ENCODE peak calls at places on chromosomes 7 and 10, in nine cellular contexts. One of them, this sample, is unnamed.

GRCh38 chr10:22615819-22616499 is 98.4 kb downstream of the PIP4K2A start:
- DNase-seq in tibial artery: peak; percentile 50
- DNase-seq in aorta: no peak
- DNase-seq in GM23338: no peak
- DNase-seq in GM23248: no peak
- DNase-seq in heart left ventricle: peak; percentile 55
- DNase-seq in sigmoid colon: peak; percentile 73
- DNase-seq in psoas muscle: no peak
- DNase-seq in right lobe of liver: no peak
- DNase-seq in this sample: peak; percentile 70

GRCh38 chr10:86370006-86370585 is 3.5 kb upstream of the GRID1 start:
- DNase-seq in tibial artery: peak; percentile 10
- DNase-seq in GM23338: no peak
- DNase-seq in aorta: peak; percentile 22
- DNase-seq in heart left ventricle: no peak
- DNase-seq in right lobe of liver: peak; percentile 20
- DNase-seq in psoas muscle: no peak
- DNase-seq in GM23248: no peak
- DNase-seq in sigmoid colon: peak; percentile 22
- DNase-seq in this sample: no peak

GRCh38 chr7:80831996-80832395 is 86.9 kb downstream of the SEMA3C start:
- DNase-seq in sigmoid colon: no peak
- DNase-seq in right lobe of liver: no peak
- DNase-seq in GM23338: no peak
- DNase-seq in tibial artery: no peak
- DNase-seq in aorta: no peak
- DNase-seq in GM23248: peak; percentile 69
- DNase-seq in heart left ventricle: no peak
- DNase-seq in psoas muscle: no peak
- DNase-seq in this sample: no peak

GRCh38 chr10:28592953-28593352 is 60.0 kb downstream of the WAC start:
- DNase-seq in heart left ventricle: no peak
- DNase-seq in right lobe of liver: no peak
- DNase-seq in sigmoid colon: no peak
- DNase-seq in GM23248: peak; percentile 85
- DNase-seq in psoas muscle: no peak
- DNase-seq in aorta: no peak
- DNase-seq in tibial artery: no peak
- DNase-seq in GM23338: no peak
- DNase-seq in this sample: no peak

GRCh38 chr7:75914655-75915415 is at the start of gene POR:
- DNase-seq in aorta: peak; percentile 99
- DNase-seq in heart left ventricle: peak; percentile 95
- DNase-seq in GM23338: peak; percentile 92
- DNase-seq in right lobe of liver: peak; percentile 98
- DNase-seq in sigmoid colon: peak; percentile 97
- DNase-seq in GM23248: peak; percentile 94
- DNase-seq in psoas muscle: peak; percentile 97
- DNase-seq in tibial artery: peak; percentile 92
- DNase-seq in this sample: peak; percentile 94

GRCh38 chr10:115092258-115092554 is 959 bp upstream of the ATRNL1 start:
- DNase-seq in right lobe of liver: no peak
- DNase-seq in aorta: no peak
- DNase-seq in sigmoid colon: no peak
- DNase-seq in GM23338: no peak
- DNase-seq in GM23248: peak; percentile 26
- DNase-seq in heart left ventricle: no peak
- DNase-seq in psoas muscle: no peak
- DNase-seq in tibial artery: no peak
- DNase-seq in this sample: no peak

GRCh38 chr7:42144253-42145002 is 92.6 kb downstream of the GLI3 start:
- DNase-seq in sigmoid colon: no peak
- DNase-seq in tibial artery: no peak
- DNase-seq in heart left ventricle: no peak
- DNase-seq in GM23338: no peak
- DNase-seq in right lobe of liver: no peak
- DNase-seq in psoas muscle: no peak
- DNase-seq in GM23248: peak; percentile 63
- DNase-seq in aorta: no peak
- DNase-seq in this sample: no peak

GRCh38 chr7:130996841-130997231 is 262.8 kb upstream of the KLF14 start:
- DNase-seq in aorta: no peak
- DNase-seq in right lobe of liver: no peak
- DNase-seq in psoas muscle: no peak
- DNase-seq in GM23338: no peak
- DNase-seq in GM23248: peak; percentile 52
- DNase-seq in sigmoid colon: no peak
- DNase-seq in tibial artery: no peak
- DNase-seq in heart left ventricle: no peak
- DNase-seq in this sample: peak; percentile 67

GRCh38 chr10:17747883-17748550 is 4.0 kb upstream of the TMEM236 start:
- DNase-seq in sigmoid colon: no peak
- DNase-seq in GM23248: peak; percentile 57
- DNase-seq in tibial artery: no peak
- DNase-seq in GM23338: no peak
- DNase-seq in psoas muscle: no peak
- DNase-seq in aorta: no peak
- DNase-seq in right lobe of liver: no peak
- DNase-seq in heart left ventricle: no peak
- DNase-seq in this sample: no peak

GRCh38 chr7:109842386-109842785 is 1248.5 kb upstream of the LRRN3 start:
- DNase-seq in sigmoid colon: no peak
- DNase-seq in psoas muscle: no peak
- DNase-seq in aorta: no peak
- DNase-seq in GM23248: no peak
- DNase-seq in heart left ventricle: no peak
- DNase-seq in right lobe of liver: no peak
- DNase-seq in GM23338: no peak
- DNase-seq in tibial artery: no peak
- DNase-seq in this sample: no peak

GRCh38 chr10:44880090-44880715 is 30.9 kb upstream of the TMEM72 start:
- DNase-seq in heart left ventricle: no peak
- DNase-seq in psoas muscle: no peak
- DNase-seq in aorta: no peak
- DNase-seq in tibial artery: no peak
- DNase-seq in sigmoid colon: no peak
- DNase-seq in right lobe of liver: no peak
- DNase-seq in GM23248: no peak
- DNase-seq in GM23338: no peak
- DNase-seq in this sample: no peak

GRCh38 chr7:108093903-108094302 is 36.3 kb downstream of the LAMB4 start:
- DNase-seq in aorta: no peak
- DNase-seq in right lobe of liver: no peak
- DNase-seq in psoas muscle: no peak
- DNase-seq in GM23248: peak; percentile 56
- DNase-seq in GM23338: no peak
- DNase-seq in heart left ventricle: peak; percentile 41
- DNase-seq in tibial artery: no peak
- DNase-seq in sigmoid colon: peak; percentile 66
- DNase-seq in this sample: no peak

GRCh38 chr10:85319150-85319549 is 990.8 kb downstream of the CCSER2 start:
- DNase-seq in GM23338: no peak
- DNase-seq in right lobe of liver: no peak
- DNase-seq in GM23248: no peak
- DNase-seq in heart left ventricle: no peak
- DNase-seq in sigmoid colon: no peak
- DNase-seq in tibial artery: no peak
- DNase-seq in aorta: no peak
- DNase-seq in psoas muscle: no peak
- DNase-seq in this sample: no peak

GRCh38 chr7:47332213-47332612 is 249.7 kb downstream of the TNS3 start:
- DNase-seq in sigmoid colon: no peak
- DNase-seq in psoas muscle: no peak
- DNase-seq in tibial artery: no peak
- DNase-seq in GM23338: peak; percentile 60
- DNase-seq in GM23248: no peak
- DNase-seq in aorta: peak; percentile 48
- DNase-seq in right lobe of liver: no peak
- DNase-seq in heart left ventricle: no peak
- DNase-seq in this sample: no peak

GRCh38 chr10:101694674-101695403 is at the start of gene FBXW4:
- DNase-seq in GM23248: peak; percentile 72
- DNase-seq in GM23338: peak; percentile 85
- DNase-seq in heart left ventricle: peak; percentile 67
- DNase-seq in tibial artery: peak; percentile 33
- DNase-seq in psoas muscle: peak; percentile 75
- DNase-seq in right lobe of liver: peak; percentile 70
- DNase-seq in sigmoid colon: peak; percentile 71
- DNase-seq in aorta: peak; percentile 86
- DNase-seq in this sample: peak; percentile 70

GRCh38 chr10:7409732-7410168 is 1.1 kb downstream of the SFMBT2 start:
- DNase-seq in right lobe of liver: no peak
- DNase-seq in GM23248: peak; percentile 21
- DNase-seq in aorta: no peak
- DNase-seq in tibial artery: no peak
- DNase-seq in GM23338: no peak
- DNase-seq in sigmoid colon: no peak
- DNase-seq in heart left ventricle: no peak
- DNase-seq in psoas muscle: no peak
- DNase-seq in this sample: no peak

GRCh38 chr7:57256637-57257375 is 124.6 kb upstream of the ZNF479 start:
- DNase-seq in aorta: no peak
- DNase-seq in sigmoid colon: no peak
- DNase-seq in GM23248: no peak
- DNase-seq in tibial artery: no peak
- DNase-seq in GM23338: no peak
- DNase-seq in right lobe of liver: no peak
- DNase-seq in psoas muscle: no peak
- DNase-seq in heart left ventricle: no peak
- DNase-seq in this sample: peak; percentile 74

GRCh38 chr10:15472008-15472407 is 100.9 kb upstream of the FAM171A1 start:
- DNase-seq in heart left ventricle: no peak
- DNase-seq in sigmoid colon: no peak
- DNase-seq in tibial artery: no peak
- DNase-seq in right lobe of liver: no peak
- DNase-seq in aorta: no peak
- DNase-seq in psoas muscle: no peak
- DNase-seq in GM23338: no peak
- DNase-seq in GM23248: peak; percentile 15
- DNase-seq in this sample: no peak

DNA sequence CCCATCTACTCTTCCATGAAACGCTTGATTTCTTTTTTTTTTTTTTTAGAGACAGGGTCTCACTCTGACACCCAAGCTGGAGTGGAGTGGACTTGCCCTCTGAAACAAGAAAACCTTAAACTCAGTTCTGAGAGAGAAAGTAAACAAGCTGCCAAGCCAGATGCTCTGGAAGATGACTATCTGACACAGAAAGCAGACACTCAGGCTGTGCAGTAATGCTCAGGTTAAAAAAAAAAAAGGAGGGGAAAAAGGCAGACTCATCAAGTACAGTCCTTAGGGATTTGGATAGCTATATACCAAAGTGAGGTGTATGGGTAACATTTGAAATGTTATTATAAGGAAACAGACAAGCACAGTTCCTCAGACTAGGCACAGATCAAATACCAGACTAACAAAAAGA is 80.5 kb downstream of the IDE start:
- DNase-seq in psoas muscle: no peak
- DNase-seq in GM23248: no peak
- DNase-seq in heart left ventricle: no peak
- DNase-seq in GM23338: no peak
- DNase-seq in right lobe of liver: no peak
- DNase-seq in sigmoid colon: no peak
- DNase-seq in tibial artery: no peak
- DNase-seq in aorta: no peak
- DNase-seq in this sample: no peak
- H3K27ac ChIP-seq in psoas muscle: no peak overlapping the region
- H3K27ac ChIP-seq in GM23248: no peak overlapping the region
- H3K27ac ChIP-seq in heart left ventricle: no peak overlapping the region
- H3K27ac ChIP-seq in GM23338: no peak overlapping the region
- H3K27ac ChIP-seq in right lobe of liver: no peak overlapping the region
- H3K27ac ChIP-seq in sigmoid colon: no peak overlapping the region
- H3K27ac ChIP-seq in tibial artery: no peak overlapping the region
- H3K27ac ChIP-seq in aorta: no peak overlapping the region
- H3K27ac ChIP-seq in this sample: no peak overlapping the region

GRCh38 chr10:128274938-128275337 is 148.7 kb upstream of the MKI67 start:
- DNase-seq in heart left ventricle: peak; percentile 45
- DNase-seq in sigmoid colon: no peak
- DNase-seq in GM23248: peak; percentile 79
- DNase-seq in aorta: no peak
- DNase-seq in tibial artery: peak; percentile 65
- DNase-seq in right lobe of liver: no peak
- DNase-seq in psoas muscle: peak; percentile 70
- DNase-seq in GM23338: no peak
- DNase-seq in this sample: no peak

GRCh38 chr10:128277267-128277666 is 151.0 kb upstream of the MKI67 start:
- DNase-seq in GM23248: no peak
- DNase-seq in aorta: no peak
- DNase-seq in sigmoid colon: no peak
- DNase-seq in tibial artery: no peak
- DNase-seq in right lobe of liver: no peak
- DNase-seq in heart left ventricle: no peak
- DNase-seq in psoas muscle: no peak
- DNase-seq in GM23338: no peak
- DNase-seq in this sample: no peak

GRCh38 chr10:128278362-128278761 is 152.1 kb upstream of the MKI67 start:
- DNase-seq in tibial artery: no peak
- DNase-seq in heart left ventricle: no peak
- DNase-seq in sigmoid colon: no peak
- DNase-seq in psoas muscle: no peak
- DNase-seq in right lobe of liver: no peak
- DNase-seq in GM23338: no peak
- DNase-seq in aorta: no peak
- DNase-seq in GM23248: no peak
- DNase-seq in this sample: no peak

GRCh38 chr10:128280271-128280670 is 154.0 kb upstream of the MKI67 start:
- DNase-seq in aorta: no peak
- DNase-seq in sigmoid colon: no peak
- DNase-seq in psoas muscle: no peak
- DNase-seq in right lobe of liver: no peak
- DNase-seq in tibial artery: no peak
- DNase-seq in GM23338: no peak
- DNase-seq in GM23248: no peak
- DNase-seq in heart left ventricle: no peak
- DNase-seq in this sample: no peak

GRCh38 chr10:128275405-128275804 is 149.2 kb upstream of the MKI67 start:
- DNase-seq in tibial artery: no peak
- DNase-seq in heart left ventricle: no peak
- DNase-seq in right lobe of liver: no peak
- DNase-seq in psoas muscle: no peak
- DNase-seq in aorta: no peak
- DNase-seq in GM23338: no peak
- DNase-seq in GM23248: no peak
- DNase-seq in sigmoid colon: no peak
- DNase-seq in this sample: no peak
- H3K4me3 ChIP-seq in tibial artery: no peak overlapping the region
- H3K4me3 ChIP-seq in heart left ventricle: no peak overlapping the region
- H3K4me3 ChIP-seq in right lobe of liver: no peak overlapping the region
- H3K4me3 ChIP-seq in psoas muscle: no peak overlapping the region
- H3K4me3 ChIP-seq in aorta: no peak overlapping the region
- H3K4me3 ChIP-seq in GM23338: no peak overlapping the region
- H3K4me3 ChIP-seq in GM23248: no peak overlapping the region
- H3K4me3 ChIP-seq in sigmoid colon: no peak overlapping the region
- H3K4me3 ChIP-seq in this sample: no peak overlapping the region

GRCh38 chr10:77304192-77304591 is 333.4 kb downstream of the KCNMA1 start:
- DNase-seq in aorta: no peak
- DNase-seq in right lobe of liver: no peak
- DNase-seq in GM23338: no peak
- DNase-seq in tibial artery: no peak
- DNase-seq in heart left ventricle: no peak
- DNase-seq in GM23248: no peak
- DNase-seq in sigmoid colon: no peak
- DNase-seq in psoas muscle: no peak
- DNase-seq in this sample: no peak
- H3K27ac ChIP-seq in aorta: no peak overlapping the region
- H3K27ac ChIP-seq in right lobe of liver: no peak overlapping the region
- H3K27ac ChIP-seq in GM23338: no peak overlapping the region
- H3K27ac ChIP-seq in tibial artery: no peak overlapping the region
- H3K27ac ChIP-seq in heart left ventricle: no peak overlapping the region
- H3K27ac ChIP-seq in GM23248: no peak overlapping the region
- H3K27ac ChIP-seq in sigmoid colon: no peak overlapping the region
- H3K27ac ChIP-seq in psoas muscle: no peak overlapping the region
- H3K27ac ChIP-seq in this sample: no peak overlapping the region

GRCh38 chr10:69404786-69405185 is 11.9 kb downstream of the TACR2 start:
- DNase-seq in psoas muscle: no peak
- DNase-seq in GM23248: no peak
- DNase-seq in heart left ventricle: no peak
- DNase-seq in aorta: no peak
- DNase-seq in sigmoid colon: no peak
- DNase-seq in right lobe of liver: no peak
- DNase-seq in GM23338: no peak
- DNase-seq in tibial artery: no peak
- DNase-seq in this sample: no peak
- H3K4me3 ChIP-seq in psoas muscle: no peak overlapping the region
- H3K4me3 ChIP-seq in GM23248: no peak overlapping the region
- H3K4me3 ChIP-seq in heart left ventricle: no peak overlapping the region
- H3K4me3 ChIP-seq in aorta: no peak overlapping the region
- H3K4me3 ChIP-seq in sigmoid colon: no peak overlapping the region
- H3K4me3 ChIP-seq in right lobe of liver: no peak overlapping the region
- H3K4me3 ChIP-seq in GM23338: no peak overlapping the region
- H3K4me3 ChIP-seq in tibial artery: no peak overlapping the region
- H3K4me3 ChIP-seq in this sample: no peak overlapping the region

This sample was measured in left lung.